ENCODE peak calls at places on chromosome 1, in five cellular contexts. L is stimulated activated CD4-positive, alpha-beta T cell treated with anti-CD3 and anti-CD28 coated beads, Interleukin-2, amount 100 ng/mL, for 48 hours; K is coronary artery; B is dermis blood vessel endothelial cell; X is naive thymus-derived CD8-positive, alpha-beta T cell. I is an unnamed sample.

GRCh38 chr1:53573931-53574330 is 114.7 kb downstream of the DMRTB1 start:
- DNase-seq in L (no peak), K (no peak), B (no peak), X (no peak), I (no peak)

GRCh38 chr1:15810073-15810472 is 2.6 kb upstream of the UQCRHL start:
- DNase-seq in L (no peak), K (no peak), B (no peak), X (no peak), I (no peak)

GRCh38 chr1:49552101-49552500 is 471.7 kb downstream of the AGBL4 start:
- DNase-seq in L (no peak), K (no peak), B (no peak), X (no peak), I (no peak)

GRCh38 chr1:40081874-40082273 is 15.2 kb downstream of the PPT1 start:
- DNase-seq in L (no peak), K (no peak), B (no peak), X (no peak), I (no peak)

GRCh38 chr1:26468911-26469310 is 3.3 kb upstream of the HMGN2 start:
- DNase-seq in L (no peak), K (no peak), B (no peak), X (no peak), I (no peak)

GRCh38 chr1:233815865-233816264 is 88.6 kb upstream of the SLC35F3 start:
- DNase-seq in L (no peak), K (no peak), B (no peak), X (no peak), I (no peak)

GRCh38 chr1:54518489-54518888 is 29.5 kb upstream of the ACOT11 start:
- DNase-seq in L (no peak), K (no peak), B (no peak), X (no peak), I (no peak)

GRCh38 chr1:191851799-191852595 is 306.3 kb upstream of the RGS18 start:
- DNase-seq in L (no peak), K (no peak), B (peak), X (no peak), I (no peak)

GRCh38 chr1:117820694-117821381 is 108.6 kb downstream of the GDAP2 start:
- DNase-seq in L (no peak), K (no peak), B (peak), X (no peak), I (no peak)

GRCh38 chr1:231420959-231421615 is 1.0 kb downstream of the EGLN1 start:
- DNase-seq in L (peak), K (peak), B (peak), X (peak), I (peak)

GRCh38 chr1:169928438-169929209 is 34.9 kb upstream of the SCYL3 start:
- DNase-seq in L (no peak), K (no peak), B (peak), X (no peak), I (peak)

GRCh38 chr1:226325178-226325577 is 16.2 kb upstream of the LIN9 start:
- DNase-seq in L (no peak), K (no peak), B (no peak), X (no peak), I (no peak)

I was measured in HuH-7.